ENCODE peak calls at places on chromosome 17, in nine cellular contexts. One of them, this sample, is unnamed.

GRCh38 chr17:74856113-74856512 is 3.6 kb downstream of the GRIN2C start:
- DNase-seq in GM23338: no peak
- DNase-seq in heart left ventricle: no peak
- DNase-seq in AG10803: no peak
- DNase-seq in endothelial cell of umbilical vein: no peak
- DNase-seq in A549: no peak
- DNase-seq in osteocyte: no peak
- DNase-seq in heart right ventricle: no peak
- DNase-seq in cardiac fibroblast: no peak
- DNase-seq in this sample: no peak

GRCh38 chr17:1958134-1958881 is 66.8 kb downstream of the RTN4RL1 start:
- DNase-seq in AG10803: peak; percentile 36
- DNase-seq in heart right ventricle: no peak
- DNase-seq in GM23338: no peak
- DNase-seq in osteocyte: no peak
- DNase-seq in heart left ventricle: no peak
- DNase-seq in endothelial cell of umbilical vein: no peak
- DNase-seq in cardiac fibroblast: peak; percentile 38
- DNase-seq in A549: no peak
- DNase-seq in this sample: no peak

GRCh38 chr17:66966529-66967418 is 2.3 kb downstream of the CACNG4 start:
- DNase-seq in cardiac fibroblast: no peak
- DNase-seq in heart right ventricle: no peak
- DNase-seq in endothelial cell of umbilical vein: no peak
- DNase-seq in A549: no peak
- DNase-seq in GM23338: no peak
- DNase-seq in osteocyte: no peak
- DNase-seq in heart left ventricle: no peak
- DNase-seq in AG10803: no peak
- DNase-seq in this sample: no peak

GRCh38 chr17:15945493-15946209 is 721 bp downstream of the ADORA2B start:
- DNase-seq in A549: peak; percentile 51
- DNase-seq in heart right ventricle: no peak
- DNase-seq in GM23338: peak; percentile 36
- DNase-seq in endothelial cell of umbilical vein: no peak
- DNase-seq in osteocyte: no peak
- DNase-seq in heart left ventricle: no peak
- DNase-seq in AG10803: no peak
- DNase-seq in cardiac fibroblast: peak; percentile 30
- DNase-seq in this sample: no peak

GRCh38 chr17:36971508-36971907 is 22.8 kb downstream of the AATF start:
- DNase-seq in A549: no peak
- DNase-seq in endothelial cell of umbilical vein: no peak
- DNase-seq in cardiac fibroblast: no peak
- DNase-seq in heart left ventricle: no peak
- DNase-seq in osteocyte: no peak
- DNase-seq in GM23338: no peak
- DNase-seq in heart right ventricle: no peak
- DNase-seq in AG10803: no peak
- DNase-seq in this sample: no peak

GRCh38 chr17:78890111-78890897 is 12.7 kb downstream of the CEP295NL start:
- DNase-seq in cardiac fibroblast: no peak
- DNase-seq in GM23338: no peak
- DNase-seq in heart left ventricle: peak; percentile 73
- DNase-seq in endothelial cell of umbilical vein: no peak
- DNase-seq in osteocyte: no peak
- DNase-seq in heart right ventricle: peak; percentile 46
- DNase-seq in AG10803: no peak
- DNase-seq in A549: no peak
- DNase-seq in this sample: no peak

GRCh38 chr17:42000399-42001076 is 16.7 kb downstream of the DNAJC7 start:
- DNase-seq in endothelial cell of umbilical vein: no peak
- DNase-seq in GM23338: no peak
- DNase-seq in A549: no peak
- DNase-seq in heart left ventricle: no peak
- DNase-seq in AG10803: no peak
- DNase-seq in cardiac fibroblast: no peak
- DNase-seq in osteocyte: no peak
- DNase-seq in heart right ventricle: no peak
- DNase-seq in this sample: no peak

GRCh38 chr17:8630227-8630801 is at the start of gene MYH10:
- DNase-seq in GM23338: no peak
- DNase-seq in AG10803: no peak
- DNase-seq in heart left ventricle: peak; percentile 30
- DNase-seq in cardiac fibroblast: no peak
- DNase-seq in osteocyte: no peak
- DNase-seq in heart right ventricle: no peak
- DNase-seq in endothelial cell of umbilical vein: no peak
- DNase-seq in A549: no peak
- DNase-seq in this sample: no peak

GRCh38 chr17:44314869-44315661 is 6.7 kb downstream of the RUNDC3A start:
- DNase-seq in GM23338: peak; percentile 87
- DNase-seq in AG10803: no peak
- DNase-seq in heart right ventricle: no peak
- DNase-seq in A549: peak; percentile 93
- DNase-seq in cardiac fibroblast: peak; percentile 32
- DNase-seq in osteocyte: no peak
- DNase-seq in heart left ventricle: no peak
- DNase-seq in endothelial cell of umbilical vein: no peak
- DNase-seq in this sample: no peak

GRCh38 chr17:71063127-71063526 is 893.8 kb downstream of the KCNJ2 start:
- DNase-seq in heart left ventricle: no peak
- DNase-seq in A549: no peak
- DNase-seq in AG10803: no peak
- DNase-seq in endothelial cell of umbilical vein: no peak
- DNase-seq in cardiac fibroblast: no peak
- DNase-seq in GM23338: no peak
- DNase-seq in heart right ventricle: no peak
- DNase-seq in osteocyte: no peak
- DNase-seq in this sample: no peak

GRCh38 chr17:66241839-66242238 is 12.6 kb upstream of the APOH start:
- DNase-seq in osteocyte: no peak
- DNase-seq in A549: no peak
- DNase-seq in endothelial cell of umbilical vein: no peak
- DNase-seq in cardiac fibroblast: no peak
- DNase-seq in AG10803: no peak
- DNase-seq in GM23338: no peak
- DNase-seq in heart right ventricle: no peak
- DNase-seq in heart left ventricle: no peak
- DNase-seq in this sample: no peak

GRCh38 chr17:46150216-46150963 is 42.8 kb downstream of the KANSL1 start:
- DNase-seq in GM23338: no peak
- DNase-seq in AG10803: no peak
- DNase-seq in heart left ventricle: no peak
- DNase-seq in cardiac fibroblast: no peak
- DNase-seq in A549: no peak
- DNase-seq in endothelial cell of umbilical vein: peak; percentile 55
- DNase-seq in heart right ventricle: no peak
- DNase-seq in osteocyte: no peak
- DNase-seq in this sample: no peak

GRCh38 chr17:48832491-48832890 is 1.7 kb downstream of the CALCOCO2 start:
- DNase-seq in heart left ventricle: peak; percentile 73
- DNase-seq in heart right ventricle: peak; percentile 57
- DNase-seq in A549: no peak
- DNase-seq in endothelial cell of umbilical vein: no peak
- DNase-seq in AG10803: no peak
- DNase-seq in osteocyte: no peak
- DNase-seq in GM23338: no peak
- DNase-seq in cardiac fibroblast: no peak
- DNase-seq in this sample: no peak

GRCh38 chr17:67672592-67672991 is 45.1 kb upstream of the NOL11 start:
- DNase-seq in A549: no peak
- DNase-seq in GM23338: no peak
- DNase-seq in heart right ventricle: no peak
- DNase-seq in heart left ventricle: no peak
- DNase-seq in endothelial cell of umbilical vein: no peak
- DNase-seq in cardiac fibroblast: no peak
- DNase-seq in AG10803: no peak
- DNase-seq in osteocyte: no peak
- DNase-seq in this sample: no peak

DNA sequence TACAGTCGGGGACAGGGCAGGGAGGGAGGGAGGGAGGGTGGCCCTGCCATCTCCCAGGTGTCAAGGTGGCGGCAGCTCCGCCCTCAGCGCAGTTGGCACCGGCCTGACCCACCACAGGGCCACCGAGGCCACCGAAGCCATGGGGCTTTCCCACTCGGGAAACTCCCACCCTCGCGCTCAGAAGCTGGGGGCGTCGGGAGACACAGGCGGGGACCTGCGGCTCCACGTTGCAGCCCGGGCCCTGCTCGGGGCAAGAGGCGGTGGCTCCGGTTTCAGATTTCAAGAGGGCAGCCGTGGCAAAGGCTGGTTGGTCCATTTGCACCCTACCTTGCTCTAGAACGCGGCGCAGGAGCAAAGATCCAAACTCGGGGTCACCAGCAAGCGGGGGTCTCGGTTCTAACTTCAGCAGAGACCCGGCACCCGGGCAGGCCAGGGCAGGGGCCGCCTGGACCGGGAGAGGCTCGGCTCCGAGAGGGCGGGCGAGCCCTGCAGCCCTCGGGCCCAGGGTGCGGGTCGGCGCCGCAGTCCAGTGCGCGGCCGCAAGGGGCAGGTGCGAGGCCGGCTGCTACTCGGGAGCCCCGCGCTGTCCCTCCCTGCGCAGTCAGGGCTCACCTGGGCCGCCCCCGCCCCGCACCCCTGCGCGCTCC is 412 bp downstream of the CYB561 start:
- DNase-seq in osteocyte: no peak
- DNase-seq in heart right ventricle: no peak
- DNase-seq in A549: peak; percentile 92
- DNase-seq in AG10803: no peak
- DNase-seq in endothelial cell of umbilical vein: peak; percentile 63
- DNase-seq in heart left ventricle: no peak
- DNase-seq in GM23338: peak; percentile 72
- DNase-seq in cardiac fibroblast: no peak
- DNase-seq in this sample: no peak
- TF ChIP-seq CTCF in osteocyte: peak; percentile 58
- TF ChIP-seq CTCF in heart right ventricle: peak; percentile 67
- TF ChIP-seq CTCF in A549: peak; percentile 61
- TF ChIP-seq CTCF in AG10803: no peak
- TF ChIP-seq CTCF in endothelial cell of umbilical vein: peak; percentile 61
- TF ChIP-seq CTCF in heart left ventricle: peak; percentile 53
- TF ChIP-seq CTCF in GM23338: peak; percentile 38
- TF ChIP-seq CTCF in cardiac fibroblast: no peak
- TF ChIP-seq CTCF in this sample: peak; percentile 77

DNA sequence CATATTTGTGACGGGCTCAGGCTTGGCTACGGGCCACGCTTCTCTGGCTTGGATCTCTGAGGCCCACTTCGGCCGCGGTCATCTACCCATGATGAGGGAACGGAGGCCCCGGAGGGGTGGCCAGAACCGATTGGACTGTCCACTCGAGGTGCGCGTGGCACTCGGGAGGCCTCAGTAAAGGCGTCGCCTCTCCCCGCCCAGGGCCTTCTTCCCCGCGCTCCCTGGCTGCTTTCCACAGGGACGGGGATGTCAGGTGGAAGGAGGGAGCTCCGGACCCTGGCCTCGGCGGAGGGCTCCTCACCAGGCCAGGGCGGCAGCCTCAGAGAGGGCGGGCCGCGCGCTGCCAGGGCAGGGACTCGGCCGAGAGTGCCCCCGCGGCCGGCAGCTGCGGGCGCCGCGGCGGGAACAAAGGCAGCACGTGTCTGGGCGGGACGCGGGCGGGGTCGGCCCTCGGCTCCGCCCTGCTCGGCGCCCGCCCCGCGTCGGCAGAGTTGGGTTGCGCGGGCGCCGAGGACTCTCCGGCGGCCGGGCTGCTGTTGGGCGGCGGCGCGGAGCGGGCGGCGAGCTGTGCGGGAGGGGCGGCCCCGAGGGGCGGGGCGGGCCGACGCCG is 597 bp upstream of the CDK5R1 start:
- DNase-seq in heart left ventricle: peak; percentile 72
- DNase-seq in GM23338: peak; percentile 89
- DNase-seq in endothelial cell of umbilical vein: peak; percentile 70
- DNase-seq in AG10803: peak; percentile 58
- DNase-seq in osteocyte: no peak
- DNase-seq in cardiac fibroblast: peak; percentile 76
- DNase-seq in heart right ventricle: peak; percentile 51
- DNase-seq in A549: peak; percentile 76
- DNase-seq in this sample: peak; percentile 40
- TF ChIP-seq CTCF in heart left ventricle: no peak
- TF ChIP-seq CTCF in GM23338: no peak
- TF ChIP-seq CTCF in endothelial cell of umbilical vein: no peak
- TF ChIP-seq CTCF in AG10803: no peak
- TF ChIP-seq CTCF in osteocyte: no peak
- TF ChIP-seq CTCF in cardiac fibroblast: no peak
- TF ChIP-seq CTCF in heart right ventricle: no peak
- TF ChIP-seq CTCF in A549: no peak
- TF ChIP-seq CTCF in this sample: no peak

DNA sequence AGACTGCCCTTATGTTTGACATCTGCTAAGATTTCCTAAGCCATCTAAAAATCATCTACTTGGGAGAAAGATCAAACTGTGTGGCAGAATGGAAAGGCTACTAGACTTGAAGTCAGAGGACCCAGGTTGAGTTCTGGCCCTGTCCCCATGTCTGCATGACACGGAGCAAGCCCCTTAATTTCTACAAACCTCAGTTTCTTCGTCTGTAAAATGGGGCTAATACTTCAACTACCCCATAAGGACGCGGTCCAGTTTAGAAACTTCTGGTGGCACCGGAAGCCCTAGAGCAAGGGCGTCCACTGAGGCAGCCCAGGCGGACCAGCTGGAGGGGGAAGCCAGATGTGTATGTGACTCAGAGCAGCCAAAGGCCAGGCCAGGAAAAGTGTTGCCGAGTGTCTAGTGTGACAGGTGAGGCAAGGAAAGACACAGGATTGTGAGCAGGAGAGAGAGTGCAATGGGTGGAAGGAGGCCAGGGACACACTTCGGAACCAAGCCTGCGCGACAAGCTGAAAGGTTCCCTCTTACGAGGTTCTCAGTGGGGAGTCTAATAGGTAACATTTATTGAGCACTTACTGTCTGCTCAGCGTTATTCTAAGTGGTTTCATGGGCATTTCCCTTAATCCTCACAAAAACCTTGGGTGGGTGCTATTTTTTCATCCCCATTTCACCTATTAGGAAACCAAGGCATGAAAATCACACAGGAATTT is 17.8 kb upstream of the PITPNM3 start:
- DNase-seq in A549: no peak
- DNase-seq in cardiac fibroblast: no peak
- DNase-seq in heart left ventricle: no peak
- DNase-seq in GM23338: no peak
- DNase-seq in osteocyte: peak; percentile 57
- DNase-seq in AG10803: no peak
- DNase-seq in endothelial cell of umbilical vein: no peak
- DNase-seq in heart right ventricle: no peak
- DNase-seq in this sample: no peak
- TF ChIP-seq CTCF in A549: no peak
- TF ChIP-seq CTCF in cardiac fibroblast: no peak
- TF ChIP-seq CTCF in heart left ventricle: no peak
- TF ChIP-seq CTCF in GM23338: no peak
- TF ChIP-seq CTCF in osteocyte: no peak
- TF ChIP-seq CTCF in AG10803: no peak
- TF ChIP-seq CTCF in endothelial cell of umbilical vein: no peak
- TF ChIP-seq CTCF in heart right ventricle: no peak
- TF ChIP-seq CTCF in this sample: no peak

DNA sequence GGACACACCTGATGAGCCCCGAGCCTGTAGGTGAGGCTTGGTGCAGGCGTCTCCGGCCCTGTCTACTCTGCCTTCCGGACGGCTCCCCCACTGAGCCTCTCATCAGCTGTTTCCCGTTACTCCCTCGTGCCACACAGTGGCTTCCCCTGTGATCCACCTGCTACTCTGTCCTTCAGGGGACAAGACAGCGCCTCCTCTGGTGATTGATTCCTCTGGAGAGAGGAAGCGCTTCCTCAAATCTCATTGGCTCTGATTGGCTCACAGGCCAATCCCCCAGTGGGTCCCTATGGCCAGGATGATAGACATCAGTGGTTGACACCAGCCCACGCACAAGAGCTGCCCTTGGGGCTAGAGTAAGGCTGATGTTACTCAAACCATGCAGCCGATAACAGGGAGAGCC is 24.0 kb downstream of the RNF213 start:
- DNase-seq in cardiac fibroblast: no peak
- DNase-seq in AG10803: no peak
- DNase-seq in heart left ventricle: no peak
- DNase-seq in GM23338: peak; percentile 71
- DNase-seq in A549: no peak
- DNase-seq in osteocyte: no peak
- DNase-seq in endothelial cell of umbilical vein: no peak
- DNase-seq in heart right ventricle: no peak
- DNase-seq in this sample: no peak
- TF ChIP-seq CTCF in cardiac fibroblast: no peak
- TF ChIP-seq CTCF in AG10803: no peak
- TF ChIP-seq CTCF in heart left ventricle: no peak
- TF ChIP-seq CTCF in GM23338: peak; percentile 46
- TF ChIP-seq CTCF in A549: no peak
- TF ChIP-seq CTCF in osteocyte: no peak
- TF ChIP-seq CTCF in endothelial cell of umbilical vein: no peak
- TF ChIP-seq CTCF in heart right ventricle: peak; percentile 8
- TF ChIP-seq CTCF in this sample: peak; percentile 42